ENCODE peak calls at places on chromosomes 4 and X, in nine cellular contexts. P is GM23248; W is astrocyte of the spinal cord; E is AG08395; C is stimulated activated CD4-positive, alpha-beta T cell treated with anti-CD3 and anti-CD28 coated beads, TNF-alpha, amount 100 ng/mL, for 4 hours; K is NCI-H1092 treated with DMSO at 0.1 percent for 48 hours; A is nucleus accumbens; Q is head of caudate nucleus; T is sigmoid colon. V is an unnamed sample.

GRCh38 chr4:3719191-3719590 is 47.0 kb upstream of the ADRA2C start:
- DNase-seq in W (no peak), K (no peak), E (no peak), C (no peak), T (no peak), P (no peak), Q (no peak), A (no peak), V (no peak)

GRCh38 chr4:137644201-137644600 is 111.9 kb upstream of the PCDH18 start:
- DNase-seq in A (no peak), P (peak), K (no peak), Q (no peak), E (peak), W (peak), C (no peak), T (no peak), V (peak)

GRCh38 chr4:115310671-115311070 is 197.3 kb upstream of the NDST4 start:
- DNase-seq in Q (no peak), W (no peak), T (no peak), A (no peak), E (no peak), K (no peak), C (no peak), P (peak), V (no peak)

GRCh38 chr4:113116414-113117345 is 67.2 kb downstream of the ANK2 start:
- DNase-seq in T (no peak), C (no peak), A (peak), P (no peak), Q (peak), E (no peak), K (peak), W (peak), V (no peak)

GRCh38 chr4:189092596-189092995 is 848.1 kb upstream of the FRG1 start:
- DNase-seq in Q (no peak), A (no peak), K (no peak), W (peak), C (no peak), P (peak), E (no peak), T (no peak), V (peak)

GRCh38 chr4:145935253-145936141 is 3.1 kb downstream of the ZNF827 start:
- DNase-seq in T (no peak), C (no peak), K (peak), A (peak), W (no peak), E (peak), Q (peak), P (peak), V (peak)

GRCh38 chrX:53045002-53045401 is 3.6 kb upstream of the GPR173 start:
- DNase-seq in E (no peak), W (no peak), A (no peak), K (no peak), Q (no peak), P (no peak), C (no peak), T (no peak), V (no peak)

GRCh38 chrX:4320436-4320947 is 607.0 kb upstream of the PRKX start:
- DNase-seq in A (no peak), P (no peak), E (no peak), W (no peak), T (no peak), Q (no peak), C (no peak), K (no peak), V (no peak)

GRCh38 chr4:104494822-104495559 is at the start of gene CXXC4:
- DNase-seq in Q (peak), A (peak), E (peak), C (no peak), W (peak), K (peak), P (peak), T (peak), V (peak)

GRCh38 chrX:19705196-19705769 is 182.1 kb downstream of the SH3KBP1 start:
- DNase-seq in P (peak), E (peak), W (peak), K (no peak), T (no peak), A (no peak), Q (no peak), C (no peak), V (peak)

GRCh38 chr4:181835348-181835747 is 407.9 kb upstream of the TENM3 start:
- DNase-seq in W (no peak), E (no peak), A (no peak), T (no peak), Q (no peak), K (no peak), P (peak), C (no peak), V (no peak)

GRCh38 chr4:114386637-114387233 is 211.9 kb upstream of the UGT8 start:
- DNase-seq in T (no peak), C (no peak), A (no peak), E (peak), W (peak), Q (no peak), P (peak), K (peak), V (peak)

GRCh38 chr4:186104114-186104894 is at the start of gene FAM149A:
- DNase-seq in T (peak), C (peak), W (no peak), P (peak), A (no peak), Q (peak), E (no peak), K (peak), V (peak)

GRCh38 chr4:38488891-38489861 is 174.8 kb upstream of the KLF3 start:
- DNase-seq in W (no peak), C (no peak), P (peak), K (no peak), A (no peak), Q (no peak), T (no peak), E (no peak), V (peak)

GRCh38 chr4:16083217-16084191 is at the start of gene PROM1:
- DNase-seq in T (no peak), E (no peak), W (no peak), A (no peak), C (no peak), Q (no peak), K (peak), P (peak), V (no peak)

GRCh38 chr4:30721353-30722091 is 1.4 kb downstream of the PCDH7 start:
- DNase-seq in E (no peak), Q (peak), C (no peak), A (no peak), P (peak), K (peak), T (peak), W (peak), V (peak)

GRCh38 chrX:71210829-71211228 is 12.2 kb upstream of the GJB1 start:
- DNase-seq in K (no peak), A (no peak), P (peak), Q (no peak), E (peak), C (no peak), W (no peak), T (no peak), V (peak)

GRCh38 chrX:53695901-53696300 is 9.4 kb upstream of the HUWE1 start:
- DNase-seq in A (no peak), T (no peak), W (no peak), K (peak), P (no peak), C (no peak), E (no peak), Q (no peak), V (no peak)

GRCh38 chr4:76836860-76837564 is 60.9 kb downstream of the SOWAHB start:
- DNase-seq in E (no peak), K (no peak), C (no peak), A (no peak), T (no peak), P (no peak), Q (no peak), W (no peak), V (no peak)

GRCh38 chr4:7806080-7806630 is 133.5 kb downstream of the AFAP1 start:
- DNase-seq in A (peak), E (no peak), W (peak), K (no peak), P (no peak), C (no peak), Q (peak), T (peak), V (peak)

GRCh38 chrX:37652053-37652452 is 33.5 kb upstream of the XK start:
- DNase-seq in W (no peak), T (no peak), Q (no peak), C (no peak), E (no peak), K (no peak), A (no peak), P (no peak), V (no peak)

GRCh38 chr4:165580379-165580905 is 201.6 kb downstream of the CPE start:
- DNase-seq in P (peak), Q (no peak), W (peak), C (no peak), T (no peak), A (no peak), K (no peak), E (no peak), V (peak)

GRCh38 chrX:10030570-10030969 is 63.4 kb downstream of the CLDN34 start:
- DNase-seq in C (no peak), A (no peak), E (no peak), Q (no peak), W (peak), K (no peak), T (peak), P (peak), V (peak)

GRCh38 chrX:50635811-50636365 is 165.3 kb upstream of the DGKK start:
- DNase-seq in P (no peak), T (no peak), Q (no peak), C (no peak), A (no peak), W (no peak), E (no peak), K (peak), V (no peak)

GRCh38 chr4:164482788-164483187 is 271.1 kb upstream of the SMIM31 start:
- DNase-seq in Q (no peak), C (no peak), T (no peak), P (no peak), A (no peak), W (no peak), K (no peak), E (no peak), V (no peak)

GRCh38 chr4:168766537-168767316 is 243.3 kb downstream of the CBR4 start:
- DNase-seq in W (peak), P (peak), C (no peak), E (peak), A (no peak), Q (no peak), T (no peak), K (no peak), V (peak)

GRCh38 chr4:184534511-184535391 is 60.4 kb upstream of the IRF2 start:
- DNase-seq in K (no peak), A (no peak), Q (no peak), P (peak), C (no peak), T (no peak), W (peak), E (peak), V (peak)

GRCh38 chr4:102454981-102455690 is 46.0 kb upstream of the NFKB1 start:
- DNase-seq in C (no peak), E (no peak), T (no peak), Q (no peak), P (no peak), A (no peak), W (no peak), K (no peak), V (no peak)

GRCh38 chr4:139943277-139943676 is 210.7 kb downstream of the MAML3 start:
- DNase-seq in Q (no peak), A (no peak), P (no peak), T (no peak), E (no peak), K (no peak), C (no peak), W (no peak), V (no peak)

GRCh38 chrX:7574325-7574724 is 268.6 kb upstream of the VCX start:
- DNase-seq in T (no peak), Q (no peak), A (no peak), K (no peak), W (peak), C (no peak), P (peak), E (peak), V (no peak)

GRCh38 chr4:176534566-176534965 is 214.8 kb downstream of the SPCS3 start:
- DNase-seq in K (no peak), P (peak), T (no peak), W (peak), C (no peak), Q (no peak), E (peak), A (no peak), V (peak)

GRCh38 chr4:53005149-53005546 is 143.0 kb downstream of the RASL11B start:
- DNase-seq in Q (no peak), A (no peak), C (no peak), T (no peak), K (no peak), E (no peak), P (no peak), W (no peak), V (no peak)

GRCh38 chr4:152458801-152459302 is 77.0 kb downstream of the FBXW7 start:
- DNase-seq in T (no peak), K (no peak), C (no peak), W (no peak), P (peak), A (no peak), Q (no peak), E (no peak), V (peak)

GRCh38 chr4:112076919-112077608 is 68.2 kb upstream of the FAM241A start:
- DNase-seq in K (no peak), P (no peak), W (no peak), E (no peak), C (no peak), Q (no peak), T (no peak), A (no peak), V (no peak)

GRCh38 chrX:43962636-43963035 is 10.6 kb downstream of the NDP start:
- DNase-seq in K (no peak), W (no peak), Q (no peak), T (no peak), A (no peak), C (no peak), E (peak), P (no peak), V (no peak)

GRCh38 chr4:67713531-67714247 is 12.7 kb upstream of the UBA6 start:
- DNase-seq in E (peak), W (peak), K (no peak), P (peak), Q (no peak), C (no peak), A (no peak), T (no peak), V (peak)